ENCODE peak calls at places on chromosomes 1 and 21, in nine cellular contexts. One of them, this sample, is unnamed.
A peak's percentile ranks its signal among the peaks of the same experiment; 100 is the strongest.

GRCh38 chr1:211925016-211925415 is 94.5 kb upstream of the LPGAT1 start:
- DNase-seq in H4: no peak
- DNase-seq in hypothalamus: no peak
- DNase-seq in NCI-H1417: peak; percentile 91
- DNase-seq in kidney glomerular epithelial cell: no peak
- DNase-seq in activated CD8-positive, alpha-beta memory T cell treated with anti-CD3 and anti-CD28 coated beads for 1 hour: no peak
- DNase-seq in A673: no peak
- DNase-seq in ovary: no peak
- DNase-seq in activated naive CD4-positive, alpha-beta T cell treated with anti-CD3 and anti-CD28 coated beads for 36 hours: no peak
- DNase-seq in this sample: no peak

GRCh38 chr1:8517579-8518489 is 199.9 kb downstream of the SLC45A1 start:
- DNase-seq in H4: no peak
- DNase-seq in hypothalamus: no peak
- DNase-seq in NCI-H1417: no peak
- DNase-seq in kidney glomerular epithelial cell: no peak
- DNase-seq in activated CD8-positive, alpha-beta memory T cell treated with anti-CD3 and anti-CD28 coated beads for 1 hour: no peak
- DNase-seq in A673: peak; percentile 15
- DNase-seq in ovary: no peak
- DNase-seq in activated naive CD4-positive, alpha-beta T cell treated with anti-CD3 and anti-CD28 coated beads for 36 hours: no peak
- DNase-seq in this sample: peak; percentile 61

GRCh38 chr1:233327938-233328660 is 575 bp downstream of the MAP3K21 start:
- DNase-seq in H4: peak; percentile 13
- DNase-seq in hypothalamus: no peak
- DNase-seq in NCI-H1417: peak; percentile 70
- DNase-seq in kidney glomerular epithelial cell: no peak
- DNase-seq in activated CD8-positive, alpha-beta memory T cell treated with anti-CD3 and anti-CD28 coated beads for 1 hour: peak; percentile 16
- DNase-seq in A673: peak; percentile 17
- DNase-seq in ovary: peak; percentile 16
- DNase-seq in activated naive CD4-positive, alpha-beta T cell treated with anti-CD3 and anti-CD28 coated beads for 36 hours: peak; percentile 19
- DNase-seq in this sample: no peak

GRCh38 chr1:177354247-177354646 is 183.5 kb downstream of the BRINP2 start:
- DNase-seq in H4: no peak
- DNase-seq in hypothalamus: no peak
- DNase-seq in NCI-H1417: no peak
- DNase-seq in kidney glomerular epithelial cell: no peak
- DNase-seq in activated CD8-positive, alpha-beta memory T cell treated with anti-CD3 and anti-CD28 coated beads for 1 hour: no peak
- DNase-seq in A673: no peak
- DNase-seq in ovary: no peak
- DNase-seq in activated naive CD4-positive, alpha-beta T cell treated with anti-CD3 and anti-CD28 coated beads for 36 hours: no peak
- DNase-seq in this sample: no peak

GRCh38 chr1:67683736-67684525 is 1.1 kb upstream of the GADD45A start:
- DNase-seq in H4: peak; percentile 43
- DNase-seq in hypothalamus: no peak
- DNase-seq in NCI-H1417: no peak
- DNase-seq in kidney glomerular epithelial cell: peak; percentile 54
- DNase-seq in activated CD8-positive, alpha-beta memory T cell treated with anti-CD3 and anti-CD28 coated beads for 1 hour: no peak
- DNase-seq in A673: peak; percentile 23
- DNase-seq in ovary: peak; percentile 36
- DNase-seq in activated naive CD4-positive, alpha-beta T cell treated with anti-CD3 and anti-CD28 coated beads for 36 hours: peak; percentile 51
- DNase-seq in this sample: no peak

GRCh38 chr1:156838972-156839371 is 19.9 kb downstream of the INSRR start:
- DNase-seq in H4: no peak
- DNase-seq in hypothalamus: no peak
- DNase-seq in NCI-H1417: peak; percentile 75
- DNase-seq in kidney glomerular epithelial cell: no peak
- DNase-seq in activated CD8-positive, alpha-beta memory T cell treated with anti-CD3 and anti-CD28 coated beads for 1 hour: no peak
- DNase-seq in A673: peak; percentile 51
- DNase-seq in ovary: no peak
- DNase-seq in activated naive CD4-positive, alpha-beta T cell treated with anti-CD3 and anti-CD28 coated beads for 36 hours: peak; percentile 58
- DNase-seq in this sample: no peak

GRCh38 chr1:21589618-21590017 is 79.5 kb downstream of the RAP1GAP start:
- DNase-seq in H4: no peak
- DNase-seq in hypothalamus: no peak
- DNase-seq in NCI-H1417: no peak
- DNase-seq in kidney glomerular epithelial cell: no peak
- DNase-seq in activated CD8-positive, alpha-beta memory T cell treated with anti-CD3 and anti-CD28 coated beads for 1 hour: no peak
- DNase-seq in A673: no peak
- DNase-seq in ovary: no peak
- DNase-seq in activated naive CD4-positive, alpha-beta T cell treated with anti-CD3 and anti-CD28 coated beads for 36 hours: no peak
- DNase-seq in this sample: no peak

GRCh38 chr1:15342568-15342967 is 67.1 kb upstream of the EFHD2 start:
- DNase-seq in H4: no peak
- DNase-seq in hypothalamus: no peak
- DNase-seq in NCI-H1417: no peak
- DNase-seq in kidney glomerular epithelial cell: no peak
- DNase-seq in activated CD8-positive, alpha-beta memory T cell treated with anti-CD3 and anti-CD28 coated beads for 1 hour: no peak
- DNase-seq in A673: no peak
- DNase-seq in ovary: no peak
- DNase-seq in activated naive CD4-positive, alpha-beta T cell treated with anti-CD3 and anti-CD28 coated beads for 36 hours: no peak
- DNase-seq in this sample: no peak

GRCh38 chr21:14609274-14609673 is 63.2 kb upstream of the SAMSN1 start:
- DNase-seq in H4: no peak
- DNase-seq in hypothalamus: no peak
- DNase-seq in NCI-H1417: no peak
- DNase-seq in kidney glomerular epithelial cell: no peak
- DNase-seq in activated CD8-positive, alpha-beta memory T cell treated with anti-CD3 and anti-CD28 coated beads for 1 hour: no peak
- DNase-seq in A673: no peak
- DNase-seq in ovary: no peak
- DNase-seq in activated naive CD4-positive, alpha-beta T cell treated with anti-CD3 and anti-CD28 coated beads for 36 hours: no peak
- DNase-seq in this sample: no peak

GRCh38 chr1:69739181-69739580 is 171.5 kb downstream of the LRRC7 start:
- DNase-seq in H4: peak; percentile 62
- DNase-seq in hypothalamus: no peak
- DNase-seq in NCI-H1417: no peak
- DNase-seq in kidney glomerular epithelial cell: no peak
- DNase-seq in activated CD8-positive, alpha-beta memory T cell treated with anti-CD3 and anti-CD28 coated beads for 1 hour: no peak
- DNase-seq in A673: no peak
- DNase-seq in ovary: no peak
- DNase-seq in activated naive CD4-positive, alpha-beta T cell treated with anti-CD3 and anti-CD28 coated beads for 36 hours: no peak
- DNase-seq in this sample: no peak

GRCh38 chr21:37128069-37128468 is 55.0 kb downstream of the TTC3 start:
- DNase-seq in H4: no peak
- DNase-seq in hypothalamus: no peak
- DNase-seq in NCI-H1417: no peak
- DNase-seq in kidney glomerular epithelial cell: no peak
- DNase-seq in activated CD8-positive, alpha-beta memory T cell treated with anti-CD3 and anti-CD28 coated beads for 1 hour: no peak
- DNase-seq in A673: no peak
- DNase-seq in ovary: no peak
- DNase-seq in activated naive CD4-positive, alpha-beta T cell treated with anti-CD3 and anti-CD28 coated beads for 36 hours: no peak
- DNase-seq in this sample: no peak

GRCh38 chr1:115166531-115167091 is 77.3 kb upstream of the TSPAN2 start:
- DNase-seq in H4: no peak
- DNase-seq in hypothalamus: no peak
- DNase-seq in NCI-H1417: no peak
- DNase-seq in kidney glomerular epithelial cell: no peak
- DNase-seq in activated CD8-positive, alpha-beta memory T cell treated with anti-CD3 and anti-CD28 coated beads for 1 hour: no peak
- DNase-seq in A673: peak; percentile 95
- DNase-seq in ovary: no peak
- DNase-seq in activated naive CD4-positive, alpha-beta T cell treated with anti-CD3 and anti-CD28 coated beads for 36 hours: no peak
- DNase-seq in this sample: peak; percentile 46

GRCh38 chr1:66250483-66250882 is 283.5 kb upstream of the SGIP1 start:
- DNase-seq in H4: no peak
- DNase-seq in hypothalamus: no peak
- DNase-seq in NCI-H1417: no peak
- DNase-seq in kidney glomerular epithelial cell: no peak
- DNase-seq in activated CD8-positive, alpha-beta memory T cell treated with anti-CD3 and anti-CD28 coated beads for 1 hour: no peak
- DNase-seq in A673: peak; percentile 61
- DNase-seq in ovary: no peak
- DNase-seq in activated naive CD4-positive, alpha-beta T cell treated with anti-CD3 and anti-CD28 coated beads for 36 hours: no peak
- DNase-seq in this sample: no peak

GRCh38 chr1:27405074-27405473 is 12.7 kb downstream of the GPR3 start:
- DNase-seq in H4: no peak
- DNase-seq in hypothalamus: no peak
- DNase-seq in NCI-H1417: no peak
- DNase-seq in kidney glomerular epithelial cell: no peak
- DNase-seq in activated CD8-positive, alpha-beta memory T cell treated with anti-CD3 and anti-CD28 coated beads for 1 hour: no peak
- DNase-seq in A673: no peak
- DNase-seq in ovary: no peak
- DNase-seq in activated naive CD4-positive, alpha-beta T cell treated with anti-CD3 and anti-CD28 coated beads for 36 hours: no peak
- DNase-seq in this sample: peak; percentile 32

GRCh38 chr21:44535963-44536362 is 4.0 kb downstream of the KRTAP10-1 start:
- DNase-seq in H4: no peak
- DNase-seq in hypothalamus: no peak
- DNase-seq in NCI-H1417: no peak
- DNase-seq in kidney glomerular epithelial cell: no peak
- DNase-seq in activated CD8-positive, alpha-beta memory T cell treated with anti-CD3 and anti-CD28 coated beads for 1 hour: no peak
- DNase-seq in A673: no peak
- DNase-seq in ovary: no peak
- DNase-seq in activated naive CD4-positive, alpha-beta T cell treated with anti-CD3 and anti-CD28 coated beads for 36 hours: no peak
- DNase-seq in this sample: no peak

GRCh38 chr1:56710646-56711045 is 65.5 kb downstream of the PRKAA2 start:
- DNase-seq in H4: peak; percentile 21
- DNase-seq in hypothalamus: no peak
- DNase-seq in NCI-H1417: no peak
- DNase-seq in kidney glomerular epithelial cell: peak; percentile 93
- DNase-seq in activated CD8-positive, alpha-beta memory T cell treated with anti-CD3 and anti-CD28 coated beads for 1 hour: no peak
- DNase-seq in A673: peak; percentile 4
- DNase-seq in ovary: no peak
- DNase-seq in activated naive CD4-positive, alpha-beta T cell treated with anti-CD3 and anti-CD28 coated beads for 36 hours: no peak
- DNase-seq in this sample: peak; percentile 96

GRCh38 chr1:214380418-214380817 is 99.5 kb downstream of the SMYD2 start:
- DNase-seq in H4: no peak
- DNase-seq in hypothalamus: no peak
- DNase-seq in NCI-H1417: peak; percentile 12
- DNase-seq in kidney glomerular epithelial cell: peak; percentile 19
- DNase-seq in activated CD8-positive, alpha-beta memory T cell treated with anti-CD3 and anti-CD28 coated beads for 1 hour: no peak
- DNase-seq in A673: no peak
- DNase-seq in ovary: no peak
- DNase-seq in activated naive CD4-positive, alpha-beta T cell treated with anti-CD3 and anti-CD28 coated beads for 36 hours: no peak
- DNase-seq in this sample: peak; percentile 60

GRCh38 chr1:55848906-55849305 is 633.7 kb upstream of the USP24 start:
- DNase-seq in H4: no peak
- DNase-seq in hypothalamus: no peak
- DNase-seq in NCI-H1417: no peak
- DNase-seq in kidney glomerular epithelial cell: no peak
- DNase-seq in activated CD8-positive, alpha-beta memory T cell treated with anti-CD3 and anti-CD28 coated beads for 1 hour: no peak
- DNase-seq in A673: no peak
- DNase-seq in ovary: no peak
- DNase-seq in activated naive CD4-positive, alpha-beta T cell treated with anti-CD3 and anti-CD28 coated beads for 36 hours: no peak
- DNase-seq in this sample: peak; percentile 28

GRCh38 chr1:156371553-156372264 is 2.7 kb downstream of the RHBG start:
- DNase-seq in H4: no peak
- DNase-seq in hypothalamus: no peak
- DNase-seq in NCI-H1417: no peak
- DNase-seq in kidney glomerular epithelial cell: no peak
- DNase-seq in activated CD8-positive, alpha-beta memory T cell treated with anti-CD3 and anti-CD28 coated beads for 1 hour: no peak
- DNase-seq in A673: no peak
- DNase-seq in ovary: peak; percentile 96
- DNase-seq in activated naive CD4-positive, alpha-beta T cell treated with anti-CD3 and anti-CD28 coated beads for 36 hours: no peak
- DNase-seq in this sample: peak; percentile 59

GRCh38 chr1:46725736-46726108 is 6.8 kb upstream of the EFCAB14 start:
- DNase-seq in H4: no peak
- DNase-seq in hypothalamus: no peak
- DNase-seq in NCI-H1417: no peak
- DNase-seq in kidney glomerular epithelial cell: no peak
- DNase-seq in activated CD8-positive, alpha-beta memory T cell treated with anti-CD3 and anti-CD28 coated beads for 1 hour: no peak
- DNase-seq in A673: no peak
- DNase-seq in ovary: no peak
- DNase-seq in activated naive CD4-positive, alpha-beta T cell treated with anti-CD3 and anti-CD28 coated beads for 36 hours: no peak
- DNase-seq in this sample: peak; percentile 70

GRCh38 chr1:109933856-109934711 is 23.4 kb downstream of the CSF1 start:
- DNase-seq in H4: no peak
- DNase-seq in hypothalamus: no peak
- DNase-seq in NCI-H1417: no peak
- DNase-seq in kidney glomerular epithelial cell: peak; percentile 75
- DNase-seq in activated CD8-positive, alpha-beta memory T cell treated with anti-CD3 and anti-CD28 coated beads for 1 hour: no peak
- DNase-seq in A673: no peak
- DNase-seq in ovary: no peak
- DNase-seq in activated naive CD4-positive, alpha-beta T cell treated with anti-CD3 and anti-CD28 coated beads for 36 hours: no peak
- DNase-seq in this sample: peak; percentile 96

GRCh38 chr1:90879281-90879680 is 142.6 kb downstream of the ZNF644 start:
- DNase-seq in H4: peak; percentile 9
- DNase-seq in hypothalamus: no peak
- DNase-seq in NCI-H1417: peak; percentile 5
- DNase-seq in kidney glomerular epithelial cell: no peak
- DNase-seq in activated CD8-positive, alpha-beta memory T cell treated with anti-CD3 and anti-CD28 coated beads for 1 hour: no peak
- DNase-seq in A673: peak; percentile 31
- DNase-seq in ovary: no peak
- DNase-seq in activated naive CD4-positive, alpha-beta T cell treated with anti-CD3 and anti-CD28 coated beads for 36 hours: no peak
- DNase-seq in this sample: peak; percentile 51

GRCh38 chr1:22317231-22317919 is 134.3 kb upstream of the ZBTB40 start:
- DNase-seq in H4: no peak
- DNase-seq in hypothalamus: no peak
- DNase-seq in NCI-H1417: peak; percentile 51
- DNase-seq in kidney glomerular epithelial cell: no peak
- DNase-seq in activated CD8-positive, alpha-beta memory T cell treated with anti-CD3 and anti-CD28 coated beads for 1 hour: no peak
- DNase-seq in A673: peak; percentile 42
- DNase-seq in ovary: no peak
- DNase-seq in activated naive CD4-positive, alpha-beta T cell treated with anti-CD3 and anti-CD28 coated beads for 36 hours: peak; percentile 18
- DNase-seq in this sample: no peak

GRCh38 chr1:232223309-232223708 is 406.6 kb downstream of the SIPA1L2 start:
- DNase-seq in H4: no peak
- DNase-seq in hypothalamus: no peak
- DNase-seq in NCI-H1417: peak; percentile 37
- DNase-seq in kidney glomerular epithelial cell: no peak
- DNase-seq in activated CD8-positive, alpha-beta memory T cell treated with anti-CD3 and anti-CD28 coated beads for 1 hour: no peak
- DNase-seq in A673: peak; percentile 6
- DNase-seq in ovary: no peak
- DNase-seq in activated naive CD4-positive, alpha-beta T cell treated with anti-CD3 and anti-CD28 coated beads for 36 hours: no peak
- DNase-seq in this sample: no peak

GRCh38 chr1:221777434-221778072 is 35.7 kb upstream of the DUSP10 start:
- DNase-seq in H4: peak; percentile 81
- DNase-seq in hypothalamus: no peak
- DNase-seq in NCI-H1417: no peak
- DNase-seq in kidney glomerular epithelial cell: no peak
- DNase-seq in activated CD8-positive, alpha-beta memory T cell treated with anti-CD3 and anti-CD28 coated beads for 1 hour: no peak
- DNase-seq in A673: no peak
- DNase-seq in ovary: no peak
- DNase-seq in activated naive CD4-positive, alpha-beta T cell treated with anti-CD3 and anti-CD28 coated beads for 36 hours: peak; percentile 79
- DNase-seq in this sample: no peak

GRCh38 chr21:29376556-29376955 is 77.8 kb downstream of the BACH1 start:
- DNase-seq in H4: peak; percentile 68
- DNase-seq in hypothalamus: no peak
- DNase-seq in NCI-H1417: peak; percentile 31
- DNase-seq in kidney glomerular epithelial cell: no peak
- DNase-seq in activated CD8-positive, alpha-beta memory T cell treated with anti-CD3 and anti-CD28 coated beads for 1 hour: peak; percentile 16
- DNase-seq in A673: peak; percentile 88
- DNase-seq in ovary: peak; percentile 21
- DNase-seq in activated naive CD4-positive, alpha-beta T cell treated with anti-CD3 and anti-CD28 coated beads for 36 hours: peak; percentile 75
- DNase-seq in this sample: no peak

GRCh38 chr21:34771512-34772028 is 102.8 kb downstream of the CLIC6 start:
- DNase-seq in H4: peak; percentile 85
- DNase-seq in hypothalamus: no peak
- DNase-seq in NCI-H1417: no peak
- DNase-seq in kidney glomerular epithelial cell: peak; percentile 29
- DNase-seq in activated CD8-positive, alpha-beta memory T cell treated with anti-CD3 and anti-CD28 coated beads for 1 hour: no peak
- DNase-seq in A673: peak; percentile 5
- DNase-seq in ovary: no peak
- DNase-seq in activated naive CD4-positive, alpha-beta T cell treated with anti-CD3 and anti-CD28 coated beads for 36 hours: no peak
- DNase-seq in this sample: peak; percentile 84

GRCh38 chr1:243483952-243484351 is 228.1 kb downstream of the SDCCAG8 start:
- DNase-seq in H4: no peak
- DNase-seq in hypothalamus: no peak
- DNase-seq in NCI-H1417: no peak
- DNase-seq in kidney glomerular epithelial cell: no peak
- DNase-seq in activated CD8-positive, alpha-beta memory T cell treated with anti-CD3 and anti-CD28 coated beads for 1 hour: no peak
- DNase-seq in A673: no peak
- DNase-seq in ovary: no peak
- DNase-seq in activated naive CD4-positive, alpha-beta T cell treated with anti-CD3 and anti-CD28 coated beads for 36 hours: no peak
- DNase-seq in this sample: no peak

GRCh38 chr1:214337536-214337935 is 56.6 kb downstream of the SMYD2 start:
- DNase-seq in H4: no peak
- DNase-seq in hypothalamus: no peak
- DNase-seq in NCI-H1417: no peak
- DNase-seq in kidney glomerular epithelial cell: no peak
- DNase-seq in activated CD8-positive, alpha-beta memory T cell treated with anti-CD3 and anti-CD28 coated beads for 1 hour: no peak
- DNase-seq in A673: peak; percentile 40
- DNase-seq in ovary: no peak
- DNase-seq in activated naive CD4-positive, alpha-beta T cell treated with anti-CD3 and anti-CD28 coated beads for 36 hours: no peak
- DNase-seq in this sample: peak; percentile 94

GRCh38 chr1:209536843-209537242 is 46.7 kb upstream of the CAMK1G start:
- DNase-seq in H4: no peak
- DNase-seq in hypothalamus: no peak
- DNase-seq in NCI-H1417: no peak
- DNase-seq in kidney glomerular epithelial cell: no peak
- DNase-seq in activated CD8-positive, alpha-beta memory T cell treated with anti-CD3 and anti-CD28 coated beads for 1 hour: no peak
- DNase-seq in A673: no peak
- DNase-seq in ovary: no peak
- DNase-seq in activated naive CD4-positive, alpha-beta T cell treated with anti-CD3 and anti-CD28 coated beads for 36 hours: no peak
- DNase-seq in this sample: no peak

GRCh38 chr1:3049905-3050304 is 19.1 kb upstream of the PRDM16 start:
- DNase-seq in H4: no peak
- DNase-seq in hypothalamus: no peak
- DNase-seq in NCI-H1417: no peak
- DNase-seq in kidney glomerular epithelial cell: no peak
- DNase-seq in activated CD8-positive, alpha-beta memory T cell treated with anti-CD3 and anti-CD28 coated beads for 1 hour: no peak
- DNase-seq in A673: no peak
- DNase-seq in ovary: no peak
- DNase-seq in activated naive CD4-positive, alpha-beta T cell treated with anti-CD3 and anti-CD28 coated beads for 36 hours: no peak
- DNase-seq in this sample: no peak